ENCODE peak calls at places on chromosomes 6 and 20, in ten cellular contexts. V is sigmoid colon, D is Panc1, U is transverse colon, H is spleen, P is GM23338, J is H1, F is prostate gland, O is suprapubic skin, Y is HCT116. R is an unnamed sample. For H3K4me1, the result is how much of the 10 kb centered on the place peaks cover.

GRCh38 chr20:38249536-38250310 is 10.8 kb downstream of the KIAA1755 start:
- DNase-seq in Y (no peak), H (peak), O (no peak), D (no peak), P (no peak), F (no peak), U (no peak), J (no peak), V (peak), R (no peak)

GRCh38 chr20:3250091-3250504 is 11.1 kb upstream of the SLC4A11 start:
- DNase-seq in V (no peak), O (no peak), F (no peak), Y (no peak), D (no peak), U (no peak), P (peak), H (peak), J (no peak), R (no peak)

GRCh38 chr6:69980624-69981023 is 114.3 kb downstream of the COL19A1 start:
- DNase-seq in F (no peak), U (no peak), J (no peak), P (no peak), Y (no peak), H (no peak), D (no peak), O (no peak), V (no peak), R (no peak)

GRCh38 chr20:58421497-58421850 is 32.4 kb downstream of the VAPB start:
- DNase-seq in F (no peak), P (no peak), V (no peak), Y (no peak), H (no peak), J (no peak), U (no peak), O (no peak), D (no peak), R (no peak)

GRCh38 chr6:13407709-13408695 is 79.4 kb downstream of the GFOD1 start:
- DNase-seq in V (no peak), P (no peak), Y (no peak), H (no peak), U (no peak), F (no peak), D (no peak), J (no peak), O (no peak), R (peak)

GRCh38 chr6:46199387-46199786 is 28.6 kb upstream of the ENPP5 start:
- DNase-seq in O (no peak), V (no peak), D (no peak), P (no peak), J (no peak), Y (no peak), U (no peak), H (no peak), F (no peak), R (no peak)

GRCh38 chr6:117495873-117496272 is 13.4 kb downstream of the DCBLD1 start:
- DNase-seq in Y (no peak), D (no peak), O (no peak), F (no peak), J (no peak), U (no peak), V (no peak), P (no peak), H (no peak), R (no peak)

GRCh38 chr6:85436939-85437495 is 12.9 kb upstream of the NT5E start:
- DNase-seq in P (no peak), J (no peak), Y (no peak), H (no peak), O (no peak), D (no peak), F (no peak), U (no peak), V (no peak), R (no peak)

GRCh38 chr6:44219053-44219814 is 2.5 kb downstream of the MYMX start:
- DNase-seq in Y (no peak), J (no peak), F (peak), O (peak), U (peak), H (peak), V (peak), D (no peak), P (peak), R (peak)

GRCh38 chr20:46694484-46694883 is 5.2 kb upstream of the TP53RK start:
- DNase-seq in U (no peak), H (no peak), Y (no peak), D (no peak), V (peak), O (no peak), P (no peak), F (no peak), J (no peak), R (no peak)

GRCh38 chr6:109373762-109374161 is 8.5 kb downstream of the CD164 start:
- DNase-seq in V (no peak), H (no peak), D (no peak), P (no peak), F (no peak), J (no peak), U (no peak), Y (no peak), O (no peak), R (no peak)

GRCh38 chr6:89351632-89352328 is 742 bp downstream of the UBE2J1 start:
- DNase-seq in Y (no peak), V (no peak), F (no peak), H (no peak), D (no peak), O (no peak), P (peak), U (no peak), J (no peak), R (no peak)

GRCh38 chr6:26295691-26296555 is 69.1 kb upstream of the BTN3A2 start:
- DNase-seq in P (no peak), H (no peak), V (no peak), J (no peak), O (no peak), F (no peak), Y (peak), D (peak), U (peak), R (no peak)

GRCh38 chr6:53330137-53330536 is 18.6 kb downstream of the ELOVL5 start:
- DNase-seq in Y (no peak), D (no peak), U (no peak), P (no peak), V (no peak), O (no peak), J (no peak), H (no peak), F (no peak), R (no peak)

GRCh38 chr20:48294196-48294595 is 508.9 kb upstream of the SULF2 start:
- DNase-seq in F (no peak), Y (no peak), H (no peak), U (no peak), V (no peak), D (no peak), O (no peak), P (no peak), J (no peak), R (no peak)

GRCh38 chr20:48523191-48523757 is 304.5 kb downstream of the PREX1 start:
- DNase-seq in J (no peak), F (no peak), V (no peak), Y (peak), O (no peak), P (peak), H (no peak), D (peak), U (no peak), R (no peak)

GRCh38 chr6:16511723-16512584 is 249.3 kb downstream of the ATXN1 start:
- DNase-seq in Y (peak), F (no peak), H (no peak), V (no peak), D (no peak), O (no peak), U (peak), J (no peak), P (no peak), R (no peak)

GRCh38 chr6:100620085-100620484 is 155.4 kb upstream of the SIM1 start:
- DNase-seq in H (no peak), D (no peak), U (no peak), P (no peak), O (no peak), V (no peak), J (no peak), F (no peak), Y (no peak), R (no peak)

GRCh38 chr6:135008941-135009290 is 45.7 kb downstream of the HBS1L start:
- DNase-seq in Y (no peak), H (no peak), V (no peak), J (no peak), P (no peak), F (no peak), U (no peak), O (no peak), D (no peak), R (no peak)

GRCh38 chr6:65708162-65708561 is 1.1 kb upstream of the EYS start:
- DNase-seq in J (no peak), D (no peak), U (no peak), P (no peak), H (no peak), Y (no peak), F (no peak), V (no peak), O (no peak), R (no peak)

GRCh38 chr20:8143474-8143873 is 11.4 kb downstream of the PLCB1 start:
- DNase-seq in U (no peak), V (no peak), J (no peak), H (no peak), Y (no peak), F (no peak), D (no peak), O (no peak), P (no peak), R (no peak)

GRCh38 chr6:97462031-97462430 is 179.0 kb upstream of the MMS22L start:
- DNase-seq in H (no peak), U (no peak), Y (no peak), V (no peak), F (no peak), P (no peak), J (no peak), O (no peak), D (no peak), R (no peak)

GRCh38 chr20:51547951-51548350 is 5.4 kb upstream of the NFATC2 start:
- DNase-seq in Y (no peak), U (no peak), P (no peak), H (no peak), O (no peak), D (no peak), F (no peak), J (no peak), V (no peak), R (no peak)

GRCh38 chr6:45423901-45424627 is 46.3 kb upstream of the SUPT3H start:
- DNase-seq in Y (no peak), V (peak), P (peak), D (no peak), J (no peak), U (peak), H (peak), O (no peak), F (peak), R (peak)

GRCh38 chr6:10719386-10720228 is 3.3 kb upstream of the TMEM14C start:
- DNase-seq in V (no peak), O (peak), U (peak), J (no peak), P (no peak), H (no peak), Y (no peak), F (no peak), D (no peak), R (no peak)

GRCh38 chr6:10722820-10723651 is at the start of gene TMEM14C:
- DNase-seq in F (peak), O (peak), J (peak), V (peak), Y (peak), D (peak), H (peak), P (peak), U (peak), R (peak)

GRCh38 chr6:10722570-10722819 is 375 bp upstream of the TMEM14C start:
- DNase-seq in J (no peak), F (no peak), H (no peak), V (no peak), O (no peak), U (no peak), D (no peak), P (no peak), Y (no peak), R (no peak)

GRCh38 chr6:10721850-10722569 is 860 bp upstream of the TMEM14C start:
- DNase-seq in P (no peak), H (no peak), O (no peak), Y (no peak), U (no peak), J (no peak), V (no peak), D (no peak), F (no peak), R (no peak)

GRCh38 chr6:10720229-10720959 is 2.5 kb upstream of the TMEM14C start:
- DNase-seq in Y (no peak), F (no peak), J (no peak), V (peak), H (peak), U (peak), P (no peak), D (no peak), O (no peak), R (peak)
- TF ChIP-seq POLR2AphosphoS5 in Y (no peak), F (no peak), J (no peak), V (peak), H (peak), U (peak), P (no peak), D (no peak), O (no peak), R (peak)

GRCh38 chr6:32792901-32793400 is 23.9 kb downstream of the HLA-DOB start:
- DNase-seq in Y (no peak), P (peak), D (no peak), J (no peak), O (no peak), H (no peak), F (no peak), V (no peak), U (no peak), R (no peak)
- H3K4me1 ChIP-seq in Y (under half), P (under half), D (under half), J (under half), O (under half), H (under half), F (under half), V (under half), U (under half), R (under half)

GRCh38 chr20:60254901-60255411 is 296.7 kb downstream of the CDH26 start:
- DNase-seq in F (no peak), J (no peak), O (no peak), V (no peak), D (no peak), Y (no peak), H (no peak), U (no peak), P (no peak), R (no peak)

GRCh38 chr20:60255426-60255825 is 297.2 kb downstream of the CDH26 start:
- DNase-seq in J (no peak), P (no peak), H (no peak), O (no peak), D (no peak), F (no peak), Y (no peak), U (no peak), V (no peak), R (no peak)

GRCh38 chr20:60252866-60253265 is 294.6 kb downstream of the CDH26 start:
- DNase-seq in U (no peak), P (no peak), V (no peak), H (no peak), J (no peak), O (no peak), F (no peak), Y (no peak), D (no peak), R (no peak)

GRCh38 chr20:60255866-60256265 is 297.6 kb downstream of the CDH26 start:
- DNase-seq in V (no peak), H (no peak), P (no peak), Y (no peak), J (no peak), D (no peak), O (no peak), F (no peak), U (no peak), R (no peak)

DNA sequence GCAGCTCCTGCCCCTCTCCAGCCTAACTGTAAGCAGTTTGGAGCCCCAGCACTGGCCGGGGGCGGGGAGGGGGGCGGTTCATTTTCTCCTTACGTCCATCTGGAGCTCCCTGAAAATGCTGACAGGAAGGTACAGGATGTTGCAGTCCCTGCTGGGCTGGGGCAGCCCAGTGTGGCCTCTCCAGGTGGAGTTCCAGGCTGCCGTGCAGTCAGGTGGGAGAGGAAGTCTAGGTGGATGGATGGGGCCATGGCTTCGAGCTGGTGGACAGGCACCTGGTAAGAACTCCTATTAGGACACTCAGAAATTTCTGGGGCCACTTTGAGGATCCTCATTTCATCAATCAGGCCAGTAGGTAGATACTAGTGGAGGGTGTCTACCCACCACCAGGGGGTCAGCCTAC is 295.2 kb downstream of the CDH26 start:
- DNase-seq in D (no peak), Y (no peak), P (no peak), H (no peak), U (no peak), V (peak), J (no peak), O (no peak), F (no peak), R (no peak)
- TF ChIP-seq POLR2AphosphoS5 in D (no peak), Y (no peak), P (no peak), H (no peak), U (no peak), V (no peak), J (no peak), O (no peak), F (no peak), R (no peak)

GRCh38 chr20:25036331-25036936 is 21.5 kb downstream of the ACSS1 start:
- DNase-seq in H (peak), V (no peak), P (no peak), F (no peak), D (no peak), Y (no peak), U (no peak), O (no peak), J (no peak), R (no peak)
- H3K4me1 ChIP-seq in H (half or more), V (half or more), P (under half), F (under half), D (under half), Y (under half), U (half or more), O (half or more), J (under half), R (half or more)

GRCh38 chr6:21244897-21245470 is 348.6 kb upstream of the SOX4 start:
- DNase-seq in Y (no peak), O (no peak), U (no peak), J (no peak), F (no peak), H (no peak), V (no peak), D (no peak), P (no peak), R (no peak)
- TF ChIP-seq POLR2AphosphoS5 in Y (no peak), O (no peak), U (no peak), J (no peak), F (no peak), H (no peak), V (no peak), D (no peak), P (no peak), R (no peak)

GRCh38 chr20:22814475-22815205 is 220.5 kb upstream of the SSTR4 start:
- DNase-seq in Y (no peak), J (no peak), O (no peak), F (no peak), D (no peak), V (no peak), U (no peak), H (no peak), P (no peak), R (no peak)

GRCh38 chr20:22815206-22815551 is 219.9 kb upstream of the SSTR4 start:
- DNase-seq in O (no peak), U (no peak), Y (no peak), H (no peak), D (no peak), V (no peak), J (no peak), P (no peak), F (no peak), R (no peak)

GRCh38 chr20:22819134-22819533 is 216.0 kb upstream of the SSTR4 start:
- DNase-seq in U (no peak), Y (no peak), P (no peak), V (no peak), O (no peak), H (no peak), F (no peak), D (no peak), J (no peak), R (no peak)

GRCh38 chr20:22816016-22816415 is 219.1 kb upstream of the SSTR4 start:
- DNase-seq in O (no peak), V (no peak), F (no peak), J (no peak), H (no peak), Y (no peak), P (no peak), D (no peak), U (no peak), R (no peak)

DNA sequence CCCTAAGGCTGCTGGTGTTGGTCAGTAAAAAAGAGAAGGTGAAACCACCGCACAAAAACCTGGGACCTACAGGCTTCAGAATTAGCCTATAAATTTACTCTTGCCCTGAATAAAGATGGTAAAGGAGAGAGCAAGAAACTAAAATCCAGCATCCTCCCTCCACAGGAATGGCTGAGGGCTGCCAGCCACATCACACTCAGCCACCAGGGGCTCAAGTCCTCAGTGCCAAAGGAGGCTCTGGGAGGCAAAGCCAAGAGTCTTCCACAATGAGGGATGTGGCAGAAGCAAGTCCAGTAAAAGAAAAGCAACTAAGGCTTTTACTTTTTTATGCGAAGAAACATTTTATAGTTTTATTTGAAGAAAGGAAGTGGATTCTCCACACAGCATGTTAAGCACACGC is 219.5 kb upstream of the SSTR4 start:
- DNase-seq in V (no peak), D (no peak), Y (no peak), J (no peak), F (no peak), O (no peak), U (no peak), H (no peak), P (peak), R (no peak)
- H3K4me1 ChIP-seq in V (under half), D (under half), Y (under half), J (under half), F (under half), O (under half), U (under half), H (under half), P (under half), R (under half)

DNA sequence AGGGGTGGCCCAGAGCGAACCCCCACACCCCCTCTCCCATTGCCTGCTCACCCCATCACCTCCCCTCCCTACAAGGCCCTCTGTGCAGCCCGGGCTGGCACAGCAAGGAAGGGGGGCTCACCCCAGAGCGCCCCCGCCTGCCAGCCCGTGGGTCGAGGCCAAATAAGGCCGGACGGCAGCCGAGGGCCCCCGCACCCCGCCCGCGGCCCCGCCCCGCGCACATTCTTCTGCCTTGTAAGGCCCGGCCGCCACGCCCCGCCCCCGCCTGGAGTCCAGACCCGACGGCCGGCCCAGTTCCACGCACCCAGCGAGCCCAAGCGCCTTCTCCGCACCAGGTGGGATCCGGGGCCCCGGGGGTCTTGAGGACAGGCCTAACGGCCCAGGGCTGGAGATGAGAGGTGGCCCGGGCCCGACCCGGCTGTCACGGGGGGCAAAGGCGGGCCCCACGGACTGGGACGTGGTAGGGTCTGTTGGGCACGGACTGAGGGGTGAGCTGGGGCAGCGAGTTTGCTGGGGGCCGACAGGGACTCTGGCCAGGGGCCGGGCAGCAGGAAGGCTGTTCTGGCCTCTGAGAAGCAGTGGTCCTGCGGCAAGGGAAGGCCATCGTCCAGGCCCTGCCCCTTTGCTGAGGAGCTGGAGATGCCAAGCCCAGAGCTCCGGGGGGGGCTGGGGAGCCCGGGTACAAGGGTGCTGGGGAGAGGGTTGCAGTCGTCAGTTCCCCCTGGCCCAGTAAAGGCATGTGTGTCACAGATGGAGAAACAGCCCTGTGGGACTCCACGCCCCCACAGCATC is at the start of gene MYL9:
- DNase-seq in F (peak), V (peak), P (peak), J (no peak), H (peak), D (no peak), O (peak), U (peak), Y (no peak), R (peak)
- TF ChIP-seq POLR2AphosphoS5 in F (peak), V (peak), P (peak), J (no peak), H (peak), D (no peak), O (no peak), U (peak), Y (peak), R (peak)

DNA sequence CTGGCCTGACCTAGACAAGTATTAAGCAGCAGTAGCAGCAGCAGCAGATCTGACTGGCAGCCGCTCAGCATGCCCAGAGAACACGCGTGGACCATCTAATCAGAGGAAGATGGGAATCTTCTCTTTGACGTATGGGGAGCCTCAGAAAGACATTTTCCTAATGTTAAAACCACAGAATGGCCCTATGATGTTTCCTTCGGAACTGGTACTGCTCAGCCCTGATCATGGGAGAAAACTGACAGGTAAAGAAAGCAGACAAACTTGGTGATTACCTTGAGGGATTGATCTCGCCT is 6.2 kb downstream of the PSMA7 start:
- DNase-seq in F (no peak), O (no peak), Y (no peak), J (no peak), V (no peak), D (no peak), U (no peak), H (no peak), P (no peak), R (no peak)
- H3K4me1 ChIP-seq in F (under half), O (under half), Y (under half), J (under half), V (under half), D (under half), U (under half), H (half or more), P (under half), R (under half)

R was measured in upper lobe of left lung.